ENCODE peak calls at places on chromosomes 16 and 17, in four cellular contexts. Z, K, W and T are unnamed samples.

GRCh38 chr17:43905985-43906852 is 1.1 kb downstream of the MPP2 start:
- DNase-seq in Z (peak; percentile 85), W (peak; percentile 52), K (peak; percentile 77), T (no peak)

GRCh38 chr17:80760501-80760900 is 215.9 kb downstream of the RPTOR start:
- DNase-seq in W (no peak), Z (no peak), K (no peak), T (peak; percentile 48)

GRCh38 chr17:57408064-57408811 is 151.9 kb downstream of the MSI2 start:
- DNase-seq in Z (no peak), K (no peak), W (no peak), T (no peak)

GRCh38 chr17:31743767-31744166 is 115.3 kb downstream of the COPRS start:
- DNase-seq in W (no peak), Z (no peak), K (no peak), T (no peak)

GRCh38 chr16:86579268-86580062 is 1.1 kb downstream of the FOXL1 start:
- DNase-seq in W (no peak), K (no peak), Z (no peak), T (no peak)

GRCh38 chr16:27177031-27177774 is 26.1 kb upstream of the KDM8 start:
- DNase-seq in W (no peak), K (no peak), Z (peak; percentile 51), T (peak; percentile 52)

GRCh38 chr16:66925322-66925840 is at the start of gene RRAD:
- DNase-seq in Z (no peak), W (no peak), K (no peak), T (peak; percentile 11)

GRCh38 chr17:28747801-28748750 is 4.3 kb downstream of the TRAF4 start:
- DNase-seq in Z (no peak), W (no peak), K (no peak), T (no peak)

GRCh38 chr16:58733671-58734458 is at the start of gene GOT2:
- DNase-seq in Z (peak; percentile 95), K (peak; percentile 91), W (peak; percentile 80), T (peak; percentile 93)

GRCh38 chr17:61310611-61311010 is 89.0 kb upstream of the TBX2 start:
- DNase-seq in Z (peak; percentile 27), K (no peak), W (no peak), T (no peak)